ENCODE peak calls at places on chromosomes 7 and 10, in nine cellular contexts. One of them, this sample, is unnamed.

GRCh38 chr7:22319424-22320403 is 37.2 kb downstream of the RAPGEF5 start:
- DNase-seq in effector memory CD8-positive, alpha-beta T cell: no peak
- DNase-seq in spleen: no peak
- DNase-seq in Kasumi-1: no peak
- DNase-seq in adrenal gland: no peak
- DNase-seq in activated CD8-positive, alpha-beta T cell treated with anti-CD3 and anti-CD28 coated beads, Interleukin-2, amount 10 ng/mL, durations not matched to agents 7 days and 5 days: no peak
- DNase-seq in cardiac fibroblast: no peak
- DNase-seq in MM.1S: no peak
- DNase-seq in RPMI7951: no peak
- DNase-seq in this sample: no peak

GRCh38 chr7:20201380-20201779 is 15.8 kb downstream of the MACC1 start:
- DNase-seq in RPMI7951: no peak
- DNase-seq in cardiac fibroblast: no peak
- DNase-seq in MM.1S: no peak
- DNase-seq in activated CD8-positive, alpha-beta T cell treated with anti-CD3 and anti-CD28 coated beads, Interleukin-2, amount 10 ng/mL, durations not matched to agents 7 days and 5 days: no peak
- DNase-seq in Kasumi-1: no peak
- DNase-seq in spleen: peak; percentile 65
- DNase-seq in adrenal gland: peak; percentile 22
- DNase-seq in effector memory CD8-positive, alpha-beta T cell: no peak
- DNase-seq in this sample: no peak

GRCh38 chr7:28104811-28105210 is 75.8 kb downstream of the JAZF1 start:
- DNase-seq in spleen: no peak
- DNase-seq in RPMI7951: no peak
- DNase-seq in Kasumi-1: no peak
- DNase-seq in MM.1S: no peak
- DNase-seq in activated CD8-positive, alpha-beta T cell treated with anti-CD3 and anti-CD28 coated beads, Interleukin-2, amount 10 ng/mL, durations not matched to agents 7 days and 5 days: no peak
- DNase-seq in cardiac fibroblast: no peak
- DNase-seq in adrenal gland: no peak
- DNase-seq in effector memory CD8-positive, alpha-beta T cell: no peak
- DNase-seq in this sample: no peak

GRCh38 chr10:11611248-11612003 is at the start of gene USP6NL:
- DNase-seq in adrenal gland: peak; percentile 89
- DNase-seq in cardiac fibroblast: peak; percentile 75
- DNase-seq in RPMI7951: peak; percentile 86
- DNase-seq in effector memory CD8-positive, alpha-beta T cell: peak; percentile 22
- DNase-seq in activated CD8-positive, alpha-beta T cell treated with anti-CD3 and anti-CD28 coated beads, Interleukin-2, amount 10 ng/mL, durations not matched to agents 7 days and 5 days: peak; percentile 59
- DNase-seq in Kasumi-1: peak; percentile 67
- DNase-seq in MM.1S: peak; percentile 75
- DNase-seq in spleen: peak; percentile 96
- DNase-seq in this sample: peak; percentile 44

GRCh38 chr7:101232141-101232821 is 5.3 kb downstream of the CLDN15 start:
- DNase-seq in RPMI7951: no peak
- DNase-seq in effector memory CD8-positive, alpha-beta T cell: no peak
- DNase-seq in activated CD8-positive, alpha-beta T cell treated with anti-CD3 and anti-CD28 coated beads, Interleukin-2, amount 10 ng/mL, durations not matched to agents 7 days and 5 days: no peak
- DNase-seq in Kasumi-1: no peak
- DNase-seq in spleen: peak; percentile 71
- DNase-seq in cardiac fibroblast: no peak
- DNase-seq in MM.1S: no peak
- DNase-seq in adrenal gland: no peak
- DNase-seq in this sample: no peak

GRCh38 chr10:68087338-68088029 is 12.4 kb upstream of the HERC4 start:
- DNase-seq in RPMI7951: no peak
- DNase-seq in MM.1S: no peak
- DNase-seq in adrenal gland: no peak
- DNase-seq in cardiac fibroblast: no peak
- DNase-seq in spleen: no peak
- DNase-seq in Kasumi-1: no peak
- DNase-seq in effector memory CD8-positive, alpha-beta T cell: no peak
- DNase-seq in activated CD8-positive, alpha-beta T cell treated with anti-CD3 and anti-CD28 coated beads, Interleukin-2, amount 10 ng/mL, durations not matched to agents 7 days and 5 days: no peak
- DNase-seq in this sample: no peak

GRCh38 chr10:72682626-72683025 is 9.3 kb upstream of the MCU start:
- DNase-seq in adrenal gland: no peak
- DNase-seq in Kasumi-1: no peak
- DNase-seq in RPMI7951: peak; percentile 28
- DNase-seq in MM.1S: no peak
- DNase-seq in effector memory CD8-positive, alpha-beta T cell: no peak
- DNase-seq in spleen: no peak
- DNase-seq in cardiac fibroblast: no peak
- DNase-seq in activated CD8-positive, alpha-beta T cell treated with anti-CD3 and anti-CD28 coated beads, Interleukin-2, amount 10 ng/mL, durations not matched to agents 7 days and 5 days: no peak
- DNase-seq in this sample: no peak

GRCh38 chr7:122199171-122199570 is 55.1 kb upstream of the AASS start:
- DNase-seq in effector memory CD8-positive, alpha-beta T cell: no peak
- DNase-seq in Kasumi-1: no peak
- DNase-seq in RPMI7951: no peak
- DNase-seq in cardiac fibroblast: peak; percentile 24
- DNase-seq in adrenal gland: no peak
- DNase-seq in MM.1S: no peak
- DNase-seq in spleen: no peak
- DNase-seq in activated CD8-positive, alpha-beta T cell treated with anti-CD3 and anti-CD28 coated beads, Interleukin-2, amount 10 ng/mL, durations not matched to agents 7 days and 5 days: no peak
- DNase-seq in this sample: no peak

GRCh38 chr7:31488562-31489203 is 25.2 kb upstream of the ITPRID1 start:
- DNase-seq in RPMI7951: peak; percentile 70
- DNase-seq in effector memory CD8-positive, alpha-beta T cell: no peak
- DNase-seq in activated CD8-positive, alpha-beta T cell treated with anti-CD3 and anti-CD28 coated beads, Interleukin-2, amount 10 ng/mL, durations not matched to agents 7 days and 5 days: peak; percentile 55
- DNase-seq in MM.1S: peak; percentile 67
- DNase-seq in adrenal gland: peak; percentile 24
- DNase-seq in Kasumi-1: peak; percentile 57
- DNase-seq in cardiac fibroblast: peak; percentile 5
- DNase-seq in spleen: no peak
- DNase-seq in this sample: no peak

GRCh38 chr10:52170776-52171175 is 143.3 kb upstream of the DKK1 start:
- DNase-seq in effector memory CD8-positive, alpha-beta T cell: no peak
- DNase-seq in spleen: no peak
- DNase-seq in adrenal gland: no peak
- DNase-seq in activated CD8-positive, alpha-beta T cell treated with anti-CD3 and anti-CD28 coated beads, Interleukin-2, amount 10 ng/mL, durations not matched to agents 7 days and 5 days: no peak
- DNase-seq in Kasumi-1: no peak
- DNase-seq in cardiac fibroblast: no peak
- DNase-seq in RPMI7951: no peak
- DNase-seq in MM.1S: no peak
- DNase-seq in this sample: no peak

GRCh38 chr7:107268593-107268992 is 99.8 kb downstream of the HBP1 start:
- DNase-seq in MM.1S: no peak
- DNase-seq in effector memory CD8-positive, alpha-beta T cell: no peak
- DNase-seq in RPMI7951: no peak
- DNase-seq in spleen: no peak
- DNase-seq in adrenal gland: no peak
- DNase-seq in Kasumi-1: no peak
- DNase-seq in activated CD8-positive, alpha-beta T cell treated with anti-CD3 and anti-CD28 coated beads, Interleukin-2, amount 10 ng/mL, durations not matched to agents 7 days and 5 days: no peak
- DNase-seq in cardiac fibroblast: no peak
- DNase-seq in this sample: no peak

GRCh38 chr7:130951976-130952313 is 217.9 kb upstream of the KLF14 start:
- DNase-seq in RPMI7951: no peak
- DNase-seq in adrenal gland: no peak
- DNase-seq in cardiac fibroblast: no peak
- DNase-seq in Kasumi-1: no peak
- DNase-seq in spleen: no peak
- DNase-seq in activated CD8-positive, alpha-beta T cell treated with anti-CD3 and anti-CD28 coated beads, Interleukin-2, amount 10 ng/mL, durations not matched to agents 7 days and 5 days: no peak
- DNase-seq in effector memory CD8-positive, alpha-beta T cell: no peak
- DNase-seq in MM.1S: no peak
- DNase-seq in this sample: no peak

GRCh38 chr10:22805304-22805703 is 90.9 kb upstream of the PIP4K2A start:
- DNase-seq in adrenal gland: no peak
- DNase-seq in spleen: no peak
- DNase-seq in RPMI7951: peak; percentile 68
- DNase-seq in effector memory CD8-positive, alpha-beta T cell: no peak
- DNase-seq in cardiac fibroblast: peak; percentile 44
- DNase-seq in MM.1S: no peak
- DNase-seq in Kasumi-1: no peak
- DNase-seq in activated CD8-positive, alpha-beta T cell treated with anti-CD3 and anti-CD28 coated beads, Interleukin-2, amount 10 ng/mL, durations not matched to agents 7 days and 5 days: no peak
- DNase-seq in this sample: no peak

GRCh38 chr7:96781919-96782318 is 72.3 kb upstream of the SEM1 start:
- DNase-seq in RPMI7951: no peak
- DNase-seq in MM.1S: peak; percentile 53
- DNase-seq in effector memory CD8-positive, alpha-beta T cell: no peak
- DNase-seq in cardiac fibroblast: no peak
- DNase-seq in adrenal gland: no peak
- DNase-seq in Kasumi-1: no peak
- DNase-seq in spleen: no peak
- DNase-seq in activated CD8-positive, alpha-beta T cell treated with anti-CD3 and anti-CD28 coated beads, Interleukin-2, amount 10 ng/mL, durations not matched to agents 7 days and 5 days: no peak
- DNase-seq in this sample: no peak

GRCh38 chr10:130471486-130471885 is 335.3 kb downstream of the GLRX3 start:
- DNase-seq in effector memory CD8-positive, alpha-beta T cell: no peak
- DNase-seq in MM.1S: no peak
- DNase-seq in activated CD8-positive, alpha-beta T cell treated with anti-CD3 and anti-CD28 coated beads, Interleukin-2, amount 10 ng/mL, durations not matched to agents 7 days and 5 days: no peak
- DNase-seq in RPMI7951: no peak
- DNase-seq in cardiac fibroblast: no peak
- DNase-seq in spleen: no peak
- DNase-seq in Kasumi-1: no peak
- DNase-seq in adrenal gland: no peak
- DNase-seq in this sample: no peak

GRCh38 chr10:103890194-103890658 is 27.8 kb downstream of the STN1 start:
- DNase-seq in RPMI7951: no peak
- DNase-seq in effector memory CD8-positive, alpha-beta T cell: no peak
- DNase-seq in cardiac fibroblast: peak; percentile 50
- DNase-seq in activated CD8-positive, alpha-beta T cell treated with anti-CD3 and anti-CD28 coated beads, Interleukin-2, amount 10 ng/mL, durations not matched to agents 7 days and 5 days: no peak
- DNase-seq in MM.1S: no peak
- DNase-seq in adrenal gland: no peak
- DNase-seq in Kasumi-1: peak; percentile 20
- DNase-seq in spleen: no peak
- DNase-seq in this sample: no peak

GRCh38 chr7:25860206-25860881 is 291.7 kb upstream of the NFE2L3 start:
- DNase-seq in cardiac fibroblast: no peak
- DNase-seq in RPMI7951: no peak
- DNase-seq in MM.1S: no peak
- DNase-seq in adrenal gland: no peak
- DNase-seq in Kasumi-1: no peak
- DNase-seq in spleen: no peak
- DNase-seq in effector memory CD8-positive, alpha-beta T cell: no peak
- DNase-seq in activated CD8-positive, alpha-beta T cell treated with anti-CD3 and anti-CD28 coated beads, Interleukin-2, amount 10 ng/mL, durations not matched to agents 7 days and 5 days: no peak
- DNase-seq in this sample: no peak

GRCh38 chr7:44162179-44162578 is 21.0 kb upstream of the MYL7 start:
- DNase-seq in cardiac fibroblast: no peak
- DNase-seq in Kasumi-1: no peak
- DNase-seq in effector memory CD8-positive, alpha-beta T cell: no peak
- DNase-seq in adrenal gland: no peak
- DNase-seq in RPMI7951: peak; percentile 69
- DNase-seq in activated CD8-positive, alpha-beta T cell treated with anti-CD3 and anti-CD28 coated beads, Interleukin-2, amount 10 ng/mL, durations not matched to agents 7 days and 5 days: no peak
- DNase-seq in spleen: no peak
- DNase-seq in MM.1S: no peak
- DNase-seq in this sample: no peak

GRCh38 chr10:104327745-104328635 is 10.3 kb downstream of the ITPRIP start:
- DNase-seq in spleen: peak; percentile 79
- DNase-seq in activated CD8-positive, alpha-beta T cell treated with anti-CD3 and anti-CD28 coated beads, Interleukin-2, amount 10 ng/mL, durations not matched to agents 7 days and 5 days: no peak
- DNase-seq in MM.1S: no peak
- DNase-seq in cardiac fibroblast: peak; percentile 86
- DNase-seq in RPMI7951: peak; percentile 93
- DNase-seq in effector memory CD8-positive, alpha-beta T cell: no peak
- DNase-seq in Kasumi-1: peak; percentile 87
- DNase-seq in adrenal gland: peak; percentile 46
- DNase-seq in this sample: no peak

GRCh38 chr7:18806177-18806576 is 310.6 kb downstream of the HDAC9 start:
- DNase-seq in activated CD8-positive, alpha-beta T cell treated with anti-CD3 and anti-CD28 coated beads, Interleukin-2, amount 10 ng/mL, durations not matched to agents 7 days and 5 days: no peak
- DNase-seq in MM.1S: no peak
- DNase-seq in RPMI7951: no peak
- DNase-seq in cardiac fibroblast: no peak
- DNase-seq in Kasumi-1: no peak
- DNase-seq in effector memory CD8-positive, alpha-beta T cell: no peak
- DNase-seq in spleen: no peak
- DNase-seq in adrenal gland: no peak
- DNase-seq in this sample: no peak

GRCh38 chr10:73413108-73413527 is 740 bp downstream of the ANXA7 start:
- DNase-seq in MM.1S: peak; percentile 63
- DNase-seq in RPMI7951: no peak
- DNase-seq in spleen: no peak
- DNase-seq in activated CD8-positive, alpha-beta T cell treated with anti-CD3 and anti-CD28 coated beads, Interleukin-2, amount 10 ng/mL, durations not matched to agents 7 days and 5 days: peak; percentile 71
- DNase-seq in Kasumi-1: peak; percentile 75
- DNase-seq in effector memory CD8-positive, alpha-beta T cell: peak; percentile 54
- DNase-seq in adrenal gland: no peak
- DNase-seq in cardiac fibroblast: no peak
- DNase-seq in this sample: no peak

GRCh38 chr7:159032310-159032709 is 112.4 kb downstream of the VIPR2 start:
- DNase-seq in cardiac fibroblast: no peak
- DNase-seq in effector memory CD8-positive, alpha-beta T cell: no peak
- DNase-seq in spleen: peak; percentile 71
- DNase-seq in adrenal gland: no peak
- DNase-seq in Kasumi-1: no peak
- DNase-seq in RPMI7951: no peak
- DNase-seq in activated CD8-positive, alpha-beta T cell treated with anti-CD3 and anti-CD28 coated beads, Interleukin-2, amount 10 ng/mL, durations not matched to agents 7 days and 5 days: no peak
- DNase-seq in MM.1S: no peak
- DNase-seq in this sample: no peak

GRCh38 chr10:30784896-30785605 is 155.5 kb upstream of the LYZL2 start:
- DNase-seq in MM.1S: peak; percentile 18
- DNase-seq in adrenal gland: peak; percentile 84
- DNase-seq in spleen: peak; percentile 88
- DNase-seq in cardiac fibroblast: peak; percentile 64
- DNase-seq in RPMI7951: peak; percentile 88
- DNase-seq in effector memory CD8-positive, alpha-beta T cell: peak; percentile 7
- DNase-seq in Kasumi-1: peak; percentile 55
- DNase-seq in activated CD8-positive, alpha-beta T cell treated with anti-CD3 and anti-CD28 coated beads, Interleukin-2, amount 10 ng/mL, durations not matched to agents 7 days and 5 days: peak; percentile 29
- DNase-seq in this sample: peak; percentile 21

GRCh38 chr10:101879456-101880189 is 36.0 kb upstream of the KCNIP2 start:
- DNase-seq in activated CD8-positive, alpha-beta T cell treated with anti-CD3 and anti-CD28 coated beads, Interleukin-2, amount 10 ng/mL, durations not matched to agents 7 days and 5 days: no peak
- DNase-seq in spleen: no peak
- DNase-seq in effector memory CD8-positive, alpha-beta T cell: no peak
- DNase-seq in Kasumi-1: no peak
- DNase-seq in adrenal gland: no peak
- DNase-seq in RPMI7951: peak; percentile 29
- DNase-seq in MM.1S: no peak
- DNase-seq in cardiac fibroblast: peak; percentile 81
- DNase-seq in this sample: no peak

GRCh38 chr7:100793806-100794660 is 33.3 kb downstream of the EPHB4 start:
- DNase-seq in effector memory CD8-positive, alpha-beta T cell: no peak
- DNase-seq in activated CD8-positive, alpha-beta T cell treated with anti-CD3 and anti-CD28 coated beads, Interleukin-2, amount 10 ng/mL, durations not matched to agents 7 days and 5 days: no peak
- DNase-seq in spleen: no peak
- DNase-seq in Kasumi-1: no peak
- DNase-seq in cardiac fibroblast: no peak
- DNase-seq in MM.1S: no peak
- DNase-seq in RPMI7951: peak; percentile 15
- DNase-seq in adrenal gland: no peak
- DNase-seq in this sample: no peak